ENCODE peak calls at places on chromosomes 12 and 14, in six cellular contexts. One of them, this sample, is unnamed.

GRCh38 chr14:51236314-51236713 is 3.7 kb upstream of the TMX1 start:
- DNase-seq in cerebellum: no peak
- DNase-seq in HEK293T: no peak
- DNase-seq in H4: no peak
- DNase-seq in activated T-helper 1 cell treated with Interleukin-2 at 50 U/mL for 16 hours: no peak
- DNase-seq in nephron progenitor cell: no peak
- DNase-seq in this sample: no peak

GRCh38 chr14:61528591-61529021 is 166.7 kb upstream of the HIF1A start:
- DNase-seq in cerebellum: no peak
- DNase-seq in HEK293T: no peak
- DNase-seq in H4: peak
- DNase-seq in activated T-helper 1 cell treated with Interleukin-2 at 50 U/mL for 16 hours: no peak
- DNase-seq in nephron progenitor cell: no peak
- DNase-seq in this sample: no peak

GRCh38 chr14:96363751-96364336 is 518 bp downstream of the GSKIP start:
- DNase-seq in cerebellum: peak
- DNase-seq in HEK293T: peak
- DNase-seq in H4: peak
- DNase-seq in activated T-helper 1 cell treated with Interleukin-2 at 50 U/mL for 16 hours: no peak
- DNase-seq in nephron progenitor cell: peak
- DNase-seq in this sample: peak

GRCh38 chr12:107109726-107110518 is 16.6 kb upstream of the CRY1 start:
- DNase-seq in cerebellum: no peak
- DNase-seq in HEK293T: no peak
- DNase-seq in H4: no peak
- DNase-seq in activated T-helper 1 cell treated with Interleukin-2 at 50 U/mL for 16 hours: no peak
- DNase-seq in nephron progenitor cell: no peak
- DNase-seq in this sample: no peak

GRCh38 chr14:32933943-32934890 is 4.5 kb upstream of the NPAS3 start:
- DNase-seq in cerebellum: no peak
- DNase-seq in HEK293T: peak
- DNase-seq in H4: peak
- DNase-seq in activated T-helper 1 cell treated with Interleukin-2 at 50 U/mL for 16 hours: no peak
- DNase-seq in nephron progenitor cell: peak
- DNase-seq in this sample: peak

GRCh38 chr12:129885287-129885686 is 18.5 kb downstream of the TMEM132D start:
- DNase-seq in cerebellum: no peak
- DNase-seq in HEK293T: no peak
- DNase-seq in H4: no peak
- DNase-seq in activated T-helper 1 cell treated with Interleukin-2 at 50 U/mL for 16 hours: no peak
- DNase-seq in nephron progenitor cell: no peak
- DNase-seq in this sample: no peak

GRCh38 chr14:93035917-93036651 is 79.6 kb downstream of the ITPK1 start:
- DNase-seq in cerebellum: peak
- DNase-seq in HEK293T: no peak
- DNase-seq in H4: no peak
- DNase-seq in activated T-helper 1 cell treated with Interleukin-2 at 50 U/mL for 16 hours: no peak
- DNase-seq in nephron progenitor cell: peak
- DNase-seq in this sample: peak

GRCh38 chr14:98819132-98819866 is 452.7 kb downstream of the BCL11B start:
- DNase-seq in cerebellum: no peak
- DNase-seq in HEK293T: no peak
- DNase-seq in H4: no peak
- DNase-seq in activated T-helper 1 cell treated with Interleukin-2 at 50 U/mL for 16 hours: no peak
- DNase-seq in nephron progenitor cell: no peak
- DNase-seq in this sample: peak

GRCh38 chr12:3177778-3178435 is 100.7 kb downstream of the TSPAN9 start:
- DNase-seq in cerebellum: no peak
- DNase-seq in HEK293T: no peak
- DNase-seq in H4: no peak
- DNase-seq in activated T-helper 1 cell treated with Interleukin-2 at 50 U/mL for 16 hours: no peak
- DNase-seq in nephron progenitor cell: no peak
- DNase-seq in this sample: no peak

GRCh38 chr12:27333311-27334009 is 824 bp downstream of the BMAL2 start:
- DNase-seq in cerebellum: peak
- DNase-seq in HEK293T: peak
- DNase-seq in H4: no peak
- DNase-seq in activated T-helper 1 cell treated with Interleukin-2 at 50 U/mL for 16 hours: no peak
- DNase-seq in nephron progenitor cell: peak
- DNase-seq in this sample: peak

GRCh38 chr12:121860257-121860656 is 1.6 kb upstream of the HPD start:
- DNase-seq in cerebellum: no peak
- DNase-seq in HEK293T: no peak
- DNase-seq in H4: no peak
- DNase-seq in activated T-helper 1 cell treated with Interleukin-2 at 50 U/mL for 16 hours: no peak
- DNase-seq in nephron progenitor cell: no peak
- DNase-seq in this sample: no peak

GRCh38 chr12:71551529-71551928 is 111.9 kb downstream of the LGR5 start:
- DNase-seq in cerebellum: no peak
- DNase-seq in HEK293T: peak
- DNase-seq in H4: peak
- DNase-seq in activated T-helper 1 cell treated with Interleukin-2 at 50 U/mL for 16 hours: no peak
- DNase-seq in nephron progenitor cell: no peak
- DNase-seq in this sample: no peak

GRCh38 chr14:93016275-93016845 is 93.4 kb downstream of the CHGA start:
- DNase-seq in cerebellum: no peak
- DNase-seq in HEK293T: no peak
- DNase-seq in H4: no peak
- DNase-seq in activated T-helper 1 cell treated with Interleukin-2 at 50 U/mL for 16 hours: no peak
- DNase-seq in nephron progenitor cell: no peak
- DNase-seq in this sample: no peak

GRCh38 chr14:50757702-50758101 is 73.3 kb downstream of the NIN start:
- DNase-seq in cerebellum: no peak
- DNase-seq in HEK293T: no peak
- DNase-seq in H4: no peak
- DNase-seq in activated T-helper 1 cell treated with Interleukin-2 at 50 U/mL for 16 hours: no peak
- DNase-seq in nephron progenitor cell: no peak
- DNase-seq in this sample: no peak

GRCh38 chr12:71128191-71128590 is 29.6 kb downstream of the TSPAN8 start:
- DNase-seq in cerebellum: no peak
- DNase-seq in HEK293T: no peak
- DNase-seq in H4: no peak
- DNase-seq in activated T-helper 1 cell treated with Interleukin-2 at 50 U/mL for 16 hours: no peak
- DNase-seq in nephron progenitor cell: no peak
- DNase-seq in this sample: no peak

GRCh38 chr14:53942970-53943750 is 13.5 kb downstream of the BMP4 start:
- DNase-seq in cerebellum: no peak
- DNase-seq in HEK293T: no peak
- DNase-seq in H4: no peak
- DNase-seq in activated T-helper 1 cell treated with Interleukin-2 at 50 U/mL for 16 hours: no peak
- DNase-seq in nephron progenitor cell: no peak
- DNase-seq in this sample: peak

GRCh38 chr14:67133595-67134441 is 55.4 kb upstream of the GARIN2 start:
- DNase-seq in cerebellum: no peak
- DNase-seq in HEK293T: no peak
- DNase-seq in H4: no peak
- DNase-seq in activated T-helper 1 cell treated with Interleukin-2 at 50 U/mL for 16 hours: no peak
- DNase-seq in nephron progenitor cell: no peak
- DNase-seq in this sample: no peak

GRCh38 chr12:131511391-131511802 is 199.5 kb upstream of the SFSWAP start:
- DNase-seq in cerebellum: no peak
- DNase-seq in HEK293T: no peak
- DNase-seq in H4: no peak
- DNase-seq in activated T-helper 1 cell treated with Interleukin-2 at 50 U/mL for 16 hours: peak
- DNase-seq in nephron progenitor cell: no peak
- DNase-seq in this sample: no peak

GRCh38 chr14:105519946-105520698 is 6.3 kb upstream of the TMEM121 start:
- DNase-seq in cerebellum: no peak
- DNase-seq in HEK293T: no peak
- DNase-seq in H4: no peak
- DNase-seq in activated T-helper 1 cell treated with Interleukin-2 at 50 U/mL for 16 hours: no peak
- DNase-seq in nephron progenitor cell: no peak
- DNase-seq in this sample: no peak

GRCh38 chr14:103064978-103065377 is 7.6 kb upstream of the CDC42BPB start:
- DNase-seq in cerebellum: no peak
- DNase-seq in HEK293T: no peak
- DNase-seq in H4: no peak
- DNase-seq in activated T-helper 1 cell treated with Interleukin-2 at 50 U/mL for 16 hours: no peak
- DNase-seq in nephron progenitor cell: no peak
- DNase-seq in this sample: no peak

GRCh38 chr14:89284368-89285058 is 132.5 kb downstream of the FOXN3 start:
- DNase-seq in cerebellum: peak
- DNase-seq in HEK293T: no peak
- DNase-seq in H4: no peak
- DNase-seq in activated T-helper 1 cell treated with Interleukin-2 at 50 U/mL for 16 hours: no peak
- DNase-seq in nephron progenitor cell: no peak
- DNase-seq in this sample: no peak

GRCh38 chr12:51961834-51962233 is 10.3 kb downstream of the ACVR1B start:
- DNase-seq in cerebellum: no peak
- DNase-seq in HEK293T: no peak
- DNase-seq in H4: no peak
- DNase-seq in activated T-helper 1 cell treated with Interleukin-2 at 50 U/mL for 16 hours: no peak
- DNase-seq in nephron progenitor cell: no peak
- DNase-seq in this sample: peak

GRCh38 chr12:57236925-57237652 is 7.6 kb downstream of the SHMT2 start:
- DNase-seq in cerebellum: no peak
- DNase-seq in HEK293T: no peak
- DNase-seq in H4: no peak
- DNase-seq in activated T-helper 1 cell treated with Interleukin-2 at 50 U/mL for 16 hours: no peak
- DNase-seq in nephron progenitor cell: no peak
- DNase-seq in this sample: no peak

GRCh38 chr14:101559624-101560533 is 1.4 kb upstream of the DIO3 start:
- DNase-seq in cerebellum: no peak
- DNase-seq in HEK293T: no peak
- DNase-seq in H4: no peak
- DNase-seq in activated T-helper 1 cell treated with Interleukin-2 at 50 U/mL for 16 hours: no peak
- DNase-seq in nephron progenitor cell: peak
- DNase-seq in this sample: peak

GRCh38 chr14:68636597-68636996 is 156.3 kb downstream of the ZFP36L1 start:
- DNase-seq in cerebellum: no peak
- DNase-seq in HEK293T: no peak
- DNase-seq in H4: no peak
- DNase-seq in activated T-helper 1 cell treated with Interleukin-2 at 50 U/mL for 16 hours: no peak
- DNase-seq in nephron progenitor cell: no peak
- DNase-seq in this sample: no peak

GRCh38 chr14:71142375-71143038 is 235.2 kb downstream of the PCNX1 start:
- DNase-seq in cerebellum: no peak
- DNase-seq in HEK293T: no peak
- DNase-seq in H4: peak
- DNase-seq in activated T-helper 1 cell treated with Interleukin-2 at 50 U/mL for 16 hours: no peak
- DNase-seq in nephron progenitor cell: no peak
- DNase-seq in this sample: no peak

GRCh38 chr12:53172352-53172751 is 8.2 kb upstream of the ZNF740 start:
- DNase-seq in cerebellum: no peak
- DNase-seq in HEK293T: no peak
- DNase-seq in H4: no peak
- DNase-seq in activated T-helper 1 cell treated with Interleukin-2 at 50 U/mL for 16 hours: no peak
- DNase-seq in nephron progenitor cell: no peak
- DNase-seq in this sample: no peak

GRCh38 chr12:1504304-1505150 is 89.9 kb downstream of the FBXL14 start:
- DNase-seq in cerebellum: no peak
- DNase-seq in HEK293T: no peak
- DNase-seq in H4: no peak
- DNase-seq in activated T-helper 1 cell treated with Interleukin-2 at 50 U/mL for 16 hours: no peak
- DNase-seq in nephron progenitor cell: peak
- DNase-seq in this sample: no peak

GRCh38 chr14:69876221-69876847 is 2.9 kb upstream of the SMOC1 start:
- DNase-seq in cerebellum: no peak
- DNase-seq in HEK293T: no peak
- DNase-seq in H4: no peak
- DNase-seq in activated T-helper 1 cell treated with Interleukin-2 at 50 U/mL for 16 hours: no peak
- DNase-seq in nephron progenitor cell: no peak
- DNase-seq in this sample: no peak

GRCh38 chr12:124386059-124386458 is 91.2 kb downstream of the RFLNA start:
- DNase-seq in cerebellum: no peak
- DNase-seq in HEK293T: no peak
- DNase-seq in H4: no peak
- DNase-seq in activated T-helper 1 cell treated with Interleukin-2 at 50 U/mL for 16 hours: no peak
- DNase-seq in nephron progenitor cell: peak
- DNase-seq in this sample: no peak

GRCh38 chr14:105389534-105389933 is 8.8 kb upstream of the TEX22 start:
- DNase-seq in cerebellum: no peak
- DNase-seq in HEK293T: no peak
- DNase-seq in H4: no peak
- DNase-seq in activated T-helper 1 cell treated with Interleukin-2 at 50 U/mL for 16 hours: no peak
- DNase-seq in nephron progenitor cell: no peak
- DNase-seq in this sample: no peak

GRCh38 chr12:113196996-113197395 is 11.5 kb downstream of the RITA1 start:
- DNase-seq in cerebellum: peak
- DNase-seq in HEK293T: peak
- DNase-seq in H4: peak
- DNase-seq in activated T-helper 1 cell treated with Interleukin-2 at 50 U/mL for 16 hours: peak
- DNase-seq in nephron progenitor cell: peak
- DNase-seq in this sample: peak

GRCh38 chr14:45807187-45807586 is 554.2 kb upstream of the MIS18BP1 start:
- DNase-seq in cerebellum: no peak
- DNase-seq in HEK293T: no peak
- DNase-seq in H4: no peak
- DNase-seq in activated T-helper 1 cell treated with Interleukin-2 at 50 U/mL for 16 hours: no peak
- DNase-seq in nephron progenitor cell: no peak
- DNase-seq in this sample: no peak

GRCh38 chr12:51901121-51901812 is 6.0 kb upstream of the ACVRL1 start:
- DNase-seq in cerebellum: no peak
- DNase-seq in HEK293T: no peak
- DNase-seq in H4: no peak
- DNase-seq in activated T-helper 1 cell treated with Interleukin-2 at 50 U/mL for 16 hours: no peak
- DNase-seq in nephron progenitor cell: no peak
- DNase-seq in this sample: peak